ENCODE peak calls at places on chromosomes 6 and 20, in five cellular contexts. N is activated naive CD4-positive, alpha-beta T cell treated with Interleukin-2 at 50 U/mL for 16 hours; D is HEK293T; G is stimulated activated CD4-positive, alpha-beta T cell treated with anti-CD3 and anti-CD28 coated beads, Interleukin-15, amount 100 ng/mL, for 1 hour; Q is left ventricle myocardium inferior. C is an unnamed sample.

GRCh38 chr20:34129518-34130162 is 17.6 kb upstream of the EIF2S2 start:
- DNase-seq in N (peak), D (peak), G (peak), Q (peak), C (peak)

GRCh38 chr6:169241688-169242350 is 11.8 kb downstream of the THBS2 start:
- DNase-seq in N (no peak), D (no peak), G (no peak), Q (no peak), C (no peak)

GRCh38 chr6:168179133-168179532 is 100.1 kb upstream of the FRMD1 start:
- DNase-seq in N (no peak), D (no peak), G (no peak), Q (no peak), C (no peak)

GRCh38 chr6:87670707-87671106 is 31.3 kb downstream of the AKIRIN2 start:
- DNase-seq in N (no peak), D (no peak), G (no peak), Q (no peak), C (no peak)

GRCh38 chr20:47642118-47642517 is 140.4 kb downstream of the NCOA3 start:
- DNase-seq in N (no peak), D (no peak), G (no peak), Q (no peak), C (no peak)

GRCh38 chr6:38113810-38114577 is 294.5 kb downstream of the ZFAND3 start:
- DNase-seq in N (no peak), D (no peak), G (no peak), Q (no peak), C (no peak)

GRCh38 chr20:11585752-11586352 is 331.8 kb upstream of the BTBD3 start:
- DNase-seq in N (no peak), D (no peak), G (no peak), Q (no peak), C (no peak)

GRCh38 chr6:79713701-79714322 is 82.7 kb downstream of the SH3BGRL2 start:
- DNase-seq in N (peak), D (peak), G (peak), Q (peak), C (peak)

GRCh38 chr6:105215506-105215905 is 35.7 kb upstream of the POPDC3 start:
- DNase-seq in N (no peak), D (no peak), G (no peak), Q (no peak), C (no peak)

GRCh38 chr6:75759207-75759606 is 10.2 kb downstream of the MYO6 start:
- DNase-seq in N (no peak), D (no peak), G (no peak), Q (no peak), C (no peak)

GRCh38 chr6:21751608-21752007 is 158.1 kb downstream of the SOX4 start:
- DNase-seq in N (no peak), D (no peak), G (no peak), Q (no peak), C (peak)

GRCh38 chr6:168240147-168240546 is 79.4 kb downstream of the DACT2 start:
- DNase-seq in N (no peak), D (no peak), G (no peak), Q (no peak), C (no peak)

GRCh38 chr6:7902221-7902620 is 8.4 kb downstream of the TXNDC5 start:
- DNase-seq in N (no peak), D (no peak), G (no peak), Q (no peak), C (no peak)

GRCh38 chr20:12372557-12372956 is 454.9 kb downstream of the BTBD3 start:
- DNase-seq in N (no peak), D (no peak), G (no peak), Q (no peak), C (no peak)

GRCh38 chr20:61459266-61459665 is 207.2 kb downstream of the CDH4 start:
- DNase-seq in N (no peak), D (no peak), G (no peak), Q (no peak), C (no peak)

GRCh38 chr20:61407561-61407960 is 155.5 kb downstream of the CDH4 start:
- DNase-seq in N (no peak), D (no peak), G (no peak), Q (no peak), C (no peak)

GRCh38 chr6:137933696-137934095 is 66.6 kb downstream of the TNFAIP3 start:
- DNase-seq in N (no peak), D (no peak), G (no peak), Q (peak), C (no peak)

GRCh38 chr6:39599341-39599740 is 125.9 kb downstream of the KIF6 start:
- DNase-seq in N (no peak), D (no peak), G (no peak), Q (no peak), C (no peak)

GRCh38 chr6:72616406-72617015 is 5.4 kb upstream of the KCNQ5 start:
- DNase-seq in N (no peak), D (no peak), G (no peak), Q (no peak), C (no peak)

GRCh38 chr6:121896363-121896762 is 460.9 kb downstream of the GJA1 start:
- DNase-seq in N (no peak), D (no peak), G (no peak), Q (no peak), C (no peak)

GRCh38 chr6:56650191-56650590 is 7.5 kb upstream of the DST start:
- DNase-seq in N (no peak), D (no peak), G (no peak), Q (no peak), C (no peak)

GRCh38 chr6:80607814-80608391 is 501.4 kb downstream of the BCKDHB start:
- DNase-seq in N (no peak), D (no peak), G (no peak), Q (no peak), C (peak)

GRCh38 chr20:61561111-61561830 is 309.2 kb downstream of the CDH4 start:
- DNase-seq in N (no peak), D (no peak), G (no peak), Q (no peak), C (no peak)

GRCh38 chr6:3314621-3315020 is 55.9 kb downstream of the PSMG4 start:
- DNase-seq in N (no peak), D (no peak), G (no peak), Q (no peak), C (no peak)

GRCh38 chr20:54257090-54257816 is 49.4 kb downstream of the PFDN4 start:
- DNase-seq in N (no peak), D (no peak), G (no peak), Q (no peak), C (peak)